ENCODE peak calls at places on chromosomes 6 and 20, in six cellular contexts. O is fibroblast of lung, S is HepG2, V is neural progenitor cell, P is MM.1S, M is GM23338. C is an unnamed sample.
A peak's percentile ranks its signal among the peaks of the same experiment; 100 is the strongest.

GRCh38 chr20:53856675-53857295 is 213.6 kb downstream of the BCAS1 start:
- DNase-seq in V (no peak), S (no peak), O (no peak), M (no peak), P (no peak), C (no peak)

GRCh38 chr6:24524801-24525200 is 30.0 kb downstream of the ALDH5A1 start:
- DNase-seq in M (peak; percentile 83), P (peak; percentile 58), O (peak; percentile 62), V (peak; percentile 70), S (peak; percentile 33), C (peak; percentile 72)

GRCh38 chr20:6692566-6693168 is 74.8 kb upstream of the BMP2 start:
- DNase-seq in O (peak; percentile 64), M (no peak), S (no peak), P (no peak), V (peak; percentile 8), C (no peak)

GRCh38 chr6:5905431-5906339 is 101.0 kb downstream of the NRN1 start:
- DNase-seq in P (no peak), S (no peak), M (no peak), V (no peak), O (peak; percentile 85), C (peak; percentile 39)

GRCh38 chr6:90860822-90861601 is 274.1 kb upstream of the MAP3K7 start:
- DNase-seq in P (no peak), V (no peak), S (peak; percentile 1), O (peak; percentile 3), M (no peak), C (peak; percentile 46)

GRCh38 chr6:125511809-125512341 is 210.1 kb upstream of the HDDC2 start:
- DNase-seq in V (no peak), O (peak; percentile 3), M (no peak), S (peak; percentile 18), P (no peak), C (peak; percentile 4)

GRCh38 chr6:154591220-154591619 is 80.7 kb upstream of the CNKSR3 start:
- DNase-seq in V (no peak), P (no peak), O (no peak), S (no peak), M (no peak), C (no peak)

GRCh38 chr6:167113047-167113446 is 9.8 kb upstream of the CCR6 start:
- DNase-seq in V (no peak), M (no peak), O (no peak), P (no peak), S (no peak), C (no peak)

GRCh38 chr6:21245488-21245887 is 348.1 kb upstream of the SOX4 start:
- DNase-seq in S (no peak), V (no peak), O (no peak), M (no peak), P (no peak), C (peak; percentile 23)

GRCh38 chr6:87174078-87174579 is 18.8 kb downstream of the ZNF292 start:
- DNase-seq in P (peak; percentile 10), V (no peak), M (peak; percentile 48), S (no peak), O (no peak), C (no peak)

GRCh38 chr20:14481863-14482262 is 144.5 kb upstream of the FLRT3 start:
- DNase-seq in P (no peak), V (no peak), O (peak; percentile 86), S (no peak), M (no peak), C (no peak)

GRCh38 chr20:38617011-38617829 is 15.6 kb downstream of the ARHGAP40 start:
- DNase-seq in M (peak; percentile 39), O (no peak), P (no peak), S (peak; percentile 33), V (no peak), C (no peak)

GRCh38 chr6:123589317-123589716 is 47.4 kb downstream of the TRDN start:
- DNase-seq in S (no peak), P (no peak), M (no peak), O (no peak), V (no peak), C (peak; percentile 54)

GRCh38 chr6:25006075-25006474 is 70.3 kb upstream of the RIPOR2 start:
- DNase-seq in P (no peak), O (no peak), V (no peak), S (no peak), M (no peak), C (no peak)

GRCh38 chr6:33313105-33313708 is 671 bp downstream of the TAPBP start:
- DNase-seq in V (peak; percentile 72), P (peak; percentile 26), O (peak; percentile 27), S (no peak), M (peak; percentile 75), C (peak; percentile 40)

GRCh38 chr20:44738779-44739477 is 6.7 kb upstream of the KCNK15 start:
- DNase-seq in V (peak; percentile 80), P (peak; percentile 77), M (peak; percentile 93), S (peak; percentile 89), O (peak; percentile 67), C (peak; percentile 78)

GRCh38 chr6:14130431-14131075 is 13.0 kb downstream of the CD83 start:
- DNase-seq in S (no peak), P (no peak), V (no peak), O (no peak), M (no peak), C (no peak)

GRCh38 chr6:74891358-74891811 is 314.5 kb downstream of the COL12A1 start:
- DNase-seq in V (no peak), M (no peak), O (peak; percentile 98), P (no peak), S (no peak), C (no peak)

GRCh38 chr20:53003420-53003819 is 31.3 kb downstream of the TSHZ2 start:
- DNase-seq in O (no peak), V (peak; percentile 32), S (no peak), M (no peak), P (no peak), C (peak; percentile 77)

DNA sequence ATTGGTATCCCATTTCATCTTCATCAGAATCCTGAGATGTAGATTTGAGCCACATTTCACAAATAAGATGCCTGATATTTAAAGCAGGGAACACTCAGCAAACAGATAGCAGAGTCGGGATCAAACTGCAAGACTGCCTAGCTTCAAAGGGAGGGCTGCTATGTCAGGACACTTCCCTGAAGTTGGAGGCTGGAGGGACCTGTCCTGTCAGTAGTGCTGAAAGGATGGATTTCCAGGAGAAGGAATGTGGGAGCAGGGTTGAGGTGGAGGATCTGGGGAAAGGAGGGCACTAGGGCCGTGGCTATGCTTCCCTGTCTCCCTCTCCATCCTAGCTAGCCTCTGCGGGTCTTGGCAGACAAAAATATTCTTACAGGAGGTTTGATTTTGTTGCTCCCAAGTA is 32.2 kb downstream of the COX4I2 start:
- DNase-seq in P (no peak), S (no peak), V (peak; percentile 36), O (no peak), M (peak; percentile 55), C (no peak)
- H3K4me3 ChIP-seq in P (no peak overlapping the region), S (no peak overlapping the region), V (no peak overlapping the region), O (no peak overlapping the region), M (no peak overlapping the region), C (no peak overlapping the region)

GRCh38 chr6:137849076-137849708 is 17.9 kb upstream of the TNFAIP3 start:
- DNase-seq in M (no peak), O (peak; percentile 53), V (no peak), P (no peak), S (no peak), C (no peak)

GRCh38 chr6:137848672-137849071 is 18.4 kb upstream of the TNFAIP3 start:
- DNase-seq in O (peak; percentile 82), P (no peak), V (no peak), S (peak; percentile 78), M (no peak), C (no peak)

GRCh38 chr6:137850816-137851602 is 16.1 kb upstream of the TNFAIP3 start:
- DNase-seq in M (no peak), V (no peak), P (no peak), S (no peak), O (no peak), C (no peak)

GRCh38 chr6:137850137-137850714 is 16.8 kb upstream of the TNFAIP3 start:
- DNase-seq in S (no peak), V (no peak), P (no peak), O (no peak), M (no peak), C (no peak)

DNA sequence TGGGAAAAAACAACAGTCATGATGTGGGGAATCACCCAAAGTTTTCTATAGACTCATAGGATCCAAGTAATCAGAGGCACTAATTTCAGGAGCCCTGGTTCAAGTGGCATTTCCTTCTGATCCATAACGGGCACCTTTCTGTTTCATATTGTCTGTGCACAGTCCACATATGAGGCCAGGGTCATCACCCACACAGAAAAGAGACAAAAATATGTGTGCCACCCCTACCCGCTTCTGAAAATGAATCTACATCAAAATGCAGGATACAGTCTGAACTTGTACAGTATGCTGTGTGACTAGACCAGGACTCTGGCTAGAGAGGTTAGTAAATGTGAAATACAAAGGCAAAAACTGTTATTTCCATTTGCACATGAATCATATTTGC is 17.4 kb upstream of the TNFAIP3 start:
- DNase-seq in O (no peak), M (no peak), S (no peak), V (no peak), P (no peak), C (no peak)
- H3K27ac ChIP-seq in O (peak overlapping the region; percentile 48), M (no peak overlapping the region), S (no peak overlapping the region), V (no peak overlapping the region), P (no peak overlapping the region), C (no peak overlapping the region)

DNA sequence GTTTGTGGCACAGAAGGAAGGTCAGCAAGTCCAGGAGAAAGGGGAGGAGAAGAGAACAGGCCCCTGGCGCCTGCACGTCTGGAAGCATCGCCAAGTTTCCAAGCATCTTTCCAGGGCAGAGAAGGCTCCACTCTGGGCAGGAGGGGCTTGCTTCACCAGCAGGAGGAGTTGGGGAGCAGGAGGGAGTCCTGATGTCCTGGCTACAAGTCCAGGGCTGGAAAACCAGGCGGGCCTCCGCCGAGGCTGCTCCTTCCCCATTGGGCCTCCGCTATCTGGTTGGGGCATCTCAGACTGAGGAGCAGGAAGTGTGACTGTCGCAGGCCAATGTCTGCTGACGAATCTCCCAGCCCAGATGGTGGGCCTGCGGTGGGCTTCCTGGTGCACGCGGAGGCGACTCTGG is 421.9 kb downstream of the PREX1 start:
- DNase-seq in S (peak; percentile 56), V (peak; percentile 39), O (no peak), P (no peak), M (peak; percentile 69), C (no peak)
- TF ChIP-seq EZH2 in S (no peak), V (no peak), O (no peak), P (no peak), M (no peak), C (no peak)

GRCh38 chr20:31843288-31843687 is 2.1 kb downstream of the FOXS1 start:
- DNase-seq in V (no peak), M (no peak), O (no peak), S (no peak), P (no peak), C (no peak)

GRCh38 chr20:31843881-31844280 is 1.5 kb downstream of the FOXS1 start:
- DNase-seq in O (no peak), V (no peak), P (no peak), M (no peak), S (no peak), C (no peak)

GRCh38 chr20:31840906-31841816 is 4.2 kb downstream of the FOXS1 start:
- DNase-seq in M (no peak), O (no peak), P (no peak), V (no peak), S (no peak), C (no peak)

GRCh38 chr20:31842471-31843157 is 2.8 kb downstream of the FOXS1 start:
- DNase-seq in P (no peak), M (peak; percentile 57), O (peak; percentile 71), S (no peak), V (peak; percentile 47), C (no peak)

DNA sequence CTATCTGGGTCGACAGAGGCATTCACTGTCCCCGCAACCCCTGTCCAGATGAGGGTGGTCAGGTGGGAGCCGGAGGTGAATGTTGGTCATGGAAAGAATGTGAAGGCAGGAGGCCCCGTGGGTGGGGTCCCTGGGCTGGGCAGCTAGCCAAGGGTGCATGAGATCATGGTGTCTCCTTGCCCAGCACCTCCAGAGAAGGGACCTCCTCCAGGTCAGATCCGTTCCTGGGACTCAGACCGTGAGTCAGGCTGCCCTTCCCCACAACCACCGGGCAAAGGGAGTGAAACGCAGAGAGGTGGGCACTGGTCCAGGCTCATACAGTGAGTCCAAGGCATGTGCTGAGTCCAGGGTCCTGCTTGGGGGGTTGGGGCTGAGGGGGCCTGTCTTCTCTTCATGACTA is 3.5 kb downstream of the FOXS1 start:
- DNase-seq in V (no peak), P (no peak), O (peak; percentile 53), S (peak; percentile 38), M (no peak), C (no peak)
- H3K4me3 ChIP-seq in V (no peak overlapping the region), P (no peak overlapping the region), O (no peak overlapping the region), S (no peak overlapping the region), M (no peak overlapping the region), C (no peak overlapping the region)